ENCODE peak calls at places on chromosome 10, in four cellular contexts. J is activated naive CD4-positive, alpha-beta T cell treated with anti-CD3 and anti-CD28 coated beads, Interleukin-2, amount 10 ng/mL, durations not matched to agents 7 days and 5 days; U is H7; X is HCT116. T is an unnamed sample.

GRCh38 chr10:95324436-95325268 is 33.8 kb upstream of the PDLIM1 start:
- DNase-seq in J (no peak), U (no peak), X (no peak), T (no peak)

GRCh38 chr10:6050801-6051445 is 11.2 kb downstream of the IL2RA start:
- DNase-seq in J (peak), U (peak), X (no peak), T (peak)

GRCh38 chr10:102120987-102121738 is 995 bp upstream of the LDB1 start:
- DNase-seq in J (peak), U (peak), X (no peak), T (peak)

GRCh38 chr10:130500251-130501000 is 364.2 kb downstream of the GLRX3 start:
- DNase-seq in J (no peak), U (no peak), X (no peak), T (no peak)

GRCh38 chr10:60663850-60664249 is 114.4 kb upstream of the CDK1 start:
- DNase-seq in J (no peak), U (no peak), X (no peak), T (no peak)

GRCh38 chr10:118343115-118343514 is 991 bp upstream of the FAM204A start:
- DNase-seq in J (no peak), U (no peak), X (no peak), T (no peak)

GRCh38 chr10:101174319-101174718 is 43.2 kb downstream of the TLX1 start:
- DNase-seq in J (no peak), U (no peak), X (no peak), T (no peak)

GRCh38 chr10:105974803-105975456 is 1189.6 kb downstream of the SORCS1 start:
- DNase-seq in J (no peak), U (peak), X (no peak), T (no peak)

GRCh38 chr10:11074536-11075267 is 57.0 kb downstream of the CELF2 start:
- DNase-seq in J (no peak), U (no peak), X (no peak), T (no peak)

GRCh38 chr10:49071221-49071761 is 44.0 kb downstream of the VSTM4 start:
- DNase-seq in J (no peak), U (no peak), X (no peak), T (no peak)

GRCh38 chr10:19347592-19347991 is 299.0 kb downstream of the MALRD1 start:
- DNase-seq in J (no peak), U (no peak), X (no peak), T (no peak)

GRCh38 chr10:132606536-132607316 is 69.1 kb downstream of the INPP5A start:
- DNase-seq in J (no peak), U (peak), X (no peak), T (peak)

GRCh38 chr10:113133497-113133896 is 183.4 kb downstream of the TCF7L2 start:
- DNase-seq in J (no peak), U (no peak), X (no peak), T (no peak)

GRCh38 chr10:90856964-90857634 is 740 bp downstream of the HTR7 start:
- DNase-seq in J (peak), U (peak), X (no peak), T (no peak)

GRCh38 chr10:47245731-47246350 is 54.2 kb upstream of the GDF10 start:
- DNase-seq in J (no peak), U (no peak), X (no peak), T (no peak)

GRCh38 chr10:133274751-133275682 is 1.7 kb downstream of the ADAM8 start:
- DNase-seq in J (peak), U (no peak), X (no peak), T (no peak)

GRCh38 chr10:99920901-99921300 is 88.8 kb downstream of the DNMBP start:
- DNase-seq in J (no peak), U (no peak), X (no peak), T (no peak)

GRCh38 chr10:48249004-48249762 is 25.3 kb downstream of the FRMPD2 start:
- DNase-seq in J (no peak), U (no peak), X (no peak), T (no peak)

GRCh38 chr10:49619613-49620012 is 5.8 kb downstream of the CHAT start:
- DNase-seq in J (no peak), U (peak), X (no peak), T (no peak)

GRCh38 chr10:48523212-48523819 is 81.6 kb downstream of the ARHGAP22 start:
- DNase-seq in J (no peak), U (peak), X (peak), T (no peak)

GRCh38 chr10:132350391-132350790 is 18.4 kb downstream of the LRRC27 start:
- DNase-seq in J (no peak), U (peak), X (no peak), T (no peak)